ENCODE peak calls at places on chromosomes 5 and 9, in nine cellular contexts. Z is astrocyte, X is OCI-LY7, N is IMR-90, O is DND-41, T is K562, R is H1, K is mammary epithelial cell, J is fibroblast of lung. C is an unnamed sample.

GRCh38 chr5:10585120-10585915 is 21.4 kb downstream of the ANKRD33B start:
- DNase-seq in Z (no peak), X (no peak), N (no peak), O (peak; percentile 90), T (no peak), R (no peak), K (no peak), J (no peak), C (no peak)

GRCh38 chr5:128082551-128083032 is 974 bp upstream of the SLC12A2 start:
- DNase-seq in Z (no peak), X (no peak), N (no peak), O (no peak), T (no peak), R (no peak), K (no peak), J (no peak), C (no peak)

GRCh38 chr9:123395276-123396006 is 39.4 kb downstream of the CRB2 start:
- DNase-seq in Z (no peak), X (no peak), N (no peak), O (no peak), T (no peak), R (no peak), K (no peak), J (no peak), C (no peak)

GRCh38 chr5:170393235-170393634 is 4.1 kb upstream of the KCNMB1 start:
- DNase-seq in Z (no peak), X (no peak), N (no peak), O (no peak), T (no peak), R (no peak), K (no peak), J (no peak), C (no peak)

GRCh38 chr5:76081811-76082783 is 1.1 kb upstream of the SV2C start:
- DNase-seq in Z (no peak), X (no peak), N (no peak), O (no peak), T (no peak), R (no peak), K (no peak), J (no peak), C (no peak)

GRCh38 chr5:73692166-73692640 is 66.2 kb downstream of the ARHGEF28 start:
- DNase-seq in Z (peak; percentile 91), X (no peak), N (peak; percentile 87), O (no peak), T (no peak), R (no peak), K (peak; percentile 86), J (peak; percentile 65), C (no peak)

GRCh38 chr9:12862596-12862995 is 87.8 kb downstream of the LURAP1L start:
- DNase-seq in Z (no peak), X (no peak), N (no peak), O (no peak), T (no peak), R (no peak), K (no peak), J (peak; percentile 27), C (no peak)

GRCh38 chr9:98057095-98057799 is 715 bp downstream of the NANS start:
- DNase-seq in Z (peak; percentile 12), X (peak; percentile 37), N (peak; percentile 13), O (peak; percentile 50), T (peak; percentile 38), R (no peak), K (peak; percentile 23), J (peak; percentile 14), C (no peak)

GRCh38 chr9:71250626-71251025 is 129.2 kb upstream of the TRPM3 start:
- DNase-seq in Z (no peak), X (no peak), N (no peak), O (no peak), T (no peak), R (peak; percentile 60), K (no peak), J (no peak), C (no peak)

GRCh38 chr9:33264473-33265177 is at the start of the genes BAG1 and CHMP5:
- DNase-seq in Z (peak; percentile 96), X (peak; percentile 99), N (peak; percentile 99), O (peak; percentile 99), T (peak; percentile 97), R (peak; percentile 99), K (peak; percentile 99), J (peak; percentile 99), C (peak; percentile 97)

GRCh38 chr5:132714456-132715307 is 22.7 kb downstream of the KIF3A start:
- DNase-seq in Z (no peak), X (peak; percentile 12), N (peak; percentile 15), O (no peak), T (no peak), R (no peak), K (peak; percentile 1), J (peak; percentile 43), C (no peak)

GRCh38 chr5:29587806-29588205 is 1605.7 kb upstream of the CDH6 start:
- DNase-seq in Z (no peak), X (no peak), N (no peak), O (no peak), T (no peak), R (no peak), K (no peak), J (no peak), C (no peak)

GRCh38 chr5:41511241-41511640 is 840 bp upstream of the PLCXD3 start:
- DNase-seq in Z (no peak), X (no peak), N (no peak), O (no peak), T (no peak), R (no peak), K (no peak), J (no peak), C (no peak)

GRCh38 chr5:143932584-143932983 is 120.6 kb downstream of the HMHB1 start:
- DNase-seq in Z (no peak), X (no peak), N (peak; percentile 39), O (no peak), T (no peak), R (no peak), K (peak; percentile 89), J (no peak), C (no peak)

GRCh38 chr5:133371371-133372155 is 240.8 kb downstream of the FSTL4 start:
- DNase-seq in Z (no peak), X (no peak), N (no peak), O (no peak), T (no peak), R (no peak), K (no peak), J (no peak), C (peak; percentile 85)

GRCh38 chr5:120413706-120414105 is 50.4 kb upstream of the PRR16 start:
- DNase-seq in Z (peak; percentile 96), X (no peak), N (no peak), O (no peak), T (no peak), R (no peak), K (peak; percentile 84), J (no peak), C (no peak)

GRCh38 chr5:177473461-177473991 is at the start of gene DBN1:
- DNase-seq in Z (no peak), X (peak; percentile 40), N (no peak), O (peak; percentile 62), T (peak; percentile 93), R (no peak), K (no peak), J (no peak), C (no peak)

GRCh38 chr5:177475563-177476427 is 2.4 kb upstream of the DBN1 start:
- DNase-seq in Z (peak; percentile 34), X (no peak), N (no peak), O (no peak), T (no peak), R (no peak), K (no peak), J (no peak), C (peak; percentile 31)

GRCh38 chr5:177472460-177473441 is 683 bp downstream of the DBN1 start:
- DNase-seq in Z (no peak), X (peak; percentile 45), N (no peak), O (peak; percentile 84), T (peak; percentile 76), R (no peak), K (no peak), J (no peak), C (no peak)

GRCh38 chr5:177474845-177475562 is 1.6 kb upstream of the DBN1 start:
- DNase-seq in Z (no peak), X (no peak), N (no peak), O (no peak), T (no peak), R (no peak), K (no peak), J (no peak), C (no peak)

DNA sequence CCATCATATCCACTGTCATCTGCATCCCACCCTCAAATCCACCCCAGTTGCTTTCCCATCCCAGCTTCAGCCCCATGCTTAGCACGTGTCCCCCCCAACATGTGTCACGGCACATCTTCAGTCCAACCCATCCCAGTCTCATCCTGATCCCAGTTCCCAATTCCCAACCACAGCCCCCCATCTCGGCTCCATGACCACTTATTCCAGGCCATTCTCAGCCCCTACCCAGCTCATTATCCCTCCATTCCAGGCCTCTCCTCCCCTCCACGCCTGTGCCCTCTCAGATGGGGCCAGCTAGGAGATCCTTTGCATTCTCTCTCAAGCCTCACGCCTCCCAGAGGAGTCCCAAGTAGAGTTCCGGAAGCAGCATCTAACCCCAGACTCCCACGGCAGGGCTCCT is 660 bp upstream of the DBN1 start:
- DNase-seq in Z (no peak), X (no peak), N (no peak), O (no peak), T (no peak), R (no peak), K (no peak), J (no peak), C (peak; percentile 31)
- H3K4me3 ChIP-seq in Z (peak overlapping the region; percentile 41), X (no peak overlapping the region), N (no peak overlapping the region), O (no peak overlapping the region), T (no peak overlapping the region), R (peak overlapping the region; percentile 91), K (no peak overlapping the region), J (no peak overlapping the region), C (no peak overlapping the region)

GRCh38 chr5:115575167-115576070 is 26.9 kb downstream of the TICAM2 start:
- DNase-seq in Z (peak; percentile 87), X (no peak), N (peak; percentile 87), O (no peak), T (no peak), R (no peak), K (peak; percentile 44), J (peak; percentile 57), C (no peak)
- H4K20me1 ChIP-seq in Z (no peaks in the 10 kb centered on the region), X (no peaks in the 10 kb centered on the region), N (no peaks in the 10 kb centered on the region), O (no peaks in the 10 kb centered on the region), T (no peaks in the 10 kb centered on the region), R (no peaks in the 10 kb centered on the region), K (no peaks in the 10 kb centered on the region), J (no peaks in the 10 kb centered on the region), C (no peaks in the 10 kb centered on the region)

GRCh38 chr9:137311971-137312851 is 10.1 kb upstream of the NRARP start:
- DNase-seq in Z (no peak), X (no peak), N (no peak), O (no peak), T (peak; percentile 9), R (no peak), K (peak; percentile 40), J (no peak), C (peak; percentile 53)
- H3K4me1 ChIP-seq in Z (peaks cover 5% of the 10 kb centered on the region), X (peaks cover 20% of the 10 kb centered on the region), N (peaks cover 2% of the 10 kb centered on the region), O (no peaks in the 10 kb centered on the region), T (peaks cover 94% of the 10 kb centered on the region), R (peaks cover 26% of the 10 kb centered on the region), K (peaks cover 23% of the 10 kb centered on the region), J (no peaks in the 10 kb centered on the region), C (peaks cover 53% of the 10 kb centered on the region)

DNA sequence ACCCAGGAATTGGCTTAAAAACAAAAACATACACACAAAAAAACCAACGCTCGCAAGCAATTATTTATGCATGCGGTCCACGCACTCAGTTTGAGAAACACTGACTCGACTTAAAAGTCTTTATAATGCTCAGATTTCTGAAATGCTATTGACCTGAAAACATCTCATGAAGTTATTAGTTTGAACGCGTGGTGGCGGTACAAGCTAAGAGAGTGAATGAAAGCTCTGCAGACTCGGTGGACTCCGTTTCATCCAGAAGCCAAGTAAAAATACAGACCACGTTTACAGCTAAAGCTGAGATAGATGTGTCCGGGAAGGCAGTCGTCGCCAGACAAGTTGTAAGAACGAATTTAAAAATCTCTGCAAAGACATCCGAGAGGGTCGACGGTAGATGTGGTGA is at the start of gene PCDHB6:
- DNase-seq in Z (no peak), X (no peak), N (peak; percentile 3), O (no peak), T (peak; percentile 13), R (no peak), K (peak; percentile 20), J (no peak), C (no peak)
- H3K4me3 ChIP-seq in Z (no peak within 1 kb of the TSS), X (no peak within 1 kb of the TSS), N (peak within 1 kb of the TSS; percentile 25), O (no peak within 1 kb of the TSS), T (no peak within 1 kb of the TSS), R (no peak within 1 kb of the TSS), K (peak within 1 kb of the TSS; percentile 7), J (no peak within 1 kb of the TSS), C (no peak within 1 kb of the TSS)